ENCODE peak calls at places on chromosome 1, in five cellular contexts. A is LoVo; R is H9; M is COR-L47; N is naive thymus-derived CD8-positive, alpha-beta T cell. Q is an unnamed sample.

GRCh38 chr1:24416666-24417391 is 1.2 kb downstream of the NIPAL3 start:
- DNase-seq in A (peak; percentile 61), N (peak; percentile 57), M (no peak), R (no peak), Q (no peak)

GRCh38 chr1:204283711-204284651 is 70.2 kb upstream of the GOLT1A start:
- DNase-seq in M (no peak), N (no peak), A (no peak), R (no peak), Q (no peak)

GRCh38 chr1:45381243-45381642 is 41.0 kb upstream of the MUTYH start:
- DNase-seq in N (no peak), R (no peak), A (no peak), M (no peak), Q (no peak)

GRCh38 chr1:165235777-165236285 is 120.7 kb downstream of the LMX1A start:
- DNase-seq in M (peak; percentile 88), N (no peak), A (no peak), R (peak; percentile 73), Q (no peak)

GRCh38 chr1:209634005-209634737 is 18.1 kb downstream of the LAMB3 start:
- DNase-seq in A (no peak), R (no peak), M (no peak), N (no peak), Q (no peak)

GRCh38 chr1:37037675-37038074 is 3.4 kb upstream of the GRIK3 start:
- DNase-seq in N (no peak), M (no peak), A (no peak), R (no peak), Q (no peak)

GRCh38 chr1:174060090-174060489 is 37.9 kb upstream of the RC3H1 start:
- DNase-seq in N (no peak), A (no peak), M (no peak), R (no peak), Q (no peak)

GRCh38 chr1:35476099-35476674 is 81.0 kb downstream of the KIAA0319L start:
- DNase-seq in R (no peak), N (no peak), A (no peak), M (no peak), Q (no peak)

GRCh38 chr1:233796146-233796798 is 108.2 kb upstream of the SLC35F3 start:
- DNase-seq in R (no peak), N (no peak), A (no peak), M (no peak), Q (no peak)

GRCh38 chr1:39105061-39105840 is 79.1 kb downstream of the NDUFS5 start:
- DNase-seq in M (peak; percentile 33), N (peak; percentile 45), A (peak; percentile 60), R (peak; percentile 46), Q (no peak)

GRCh38 chr1:41351262-41352151 is 9.7 kb upstream of the FOXO6 start:
- DNase-seq in A (no peak), R (no peak), N (no peak), M (no peak), Q (no peak)

Q was measured in KG1.